ENCODE peak calls at places on chromosomes 12 and 14, in eight cellular contexts. One of them, this sample, is unnamed. For H3K9me3, the result is how much of the 10 kb centered on the place peaks cover.

GRCh38 chr14:72404106-72404774 is 472.0 kb downstream of the RGS6 start:
- DNase-seq in prostate gland: peak
- DNase-seq in sigmoid colon: no peak
- DNase-seq in HCT116: no peak
- DNase-seq in A549: no peak
- DNase-seq in upper lobe of left lung: no peak
- DNase-seq in H1: no peak
- DNase-seq in heart left ventricle: no peak
- DNase-seq in this sample: no peak

GRCh38 chr14:94423465-94424056 is 29.0 kb downstream of the SERPINA11 start:
- DNase-seq in prostate gland: peak
- DNase-seq in sigmoid colon: peak
- DNase-seq in HCT116: peak
- DNase-seq in A549: peak
- DNase-seq in upper lobe of left lung: peak
- DNase-seq in H1: peak
- DNase-seq in heart left ventricle: peak
- DNase-seq in this sample: peak

GRCh38 chr14:66038214-66038977 is 447.8 kb upstream of the CCDC196 start:
- DNase-seq in prostate gland: no peak
- DNase-seq in sigmoid colon: peak
- DNase-seq in HCT116: no peak
- DNase-seq in A549: peak
- DNase-seq in upper lobe of left lung: peak
- DNase-seq in H1: no peak
- DNase-seq in heart left ventricle: no peak
- DNase-seq in this sample: no peak

GRCh38 chr12:91617830-91618229 is 435.2 kb upstream of the DCN start:
- DNase-seq in prostate gland: no peak
- DNase-seq in sigmoid colon: no peak
- DNase-seq in HCT116: no peak
- DNase-seq in A549: no peak
- DNase-seq in upper lobe of left lung: no peak
- DNase-seq in H1: no peak
- DNase-seq in heart left ventricle: no peak
- DNase-seq in this sample: no peak

GRCh38 chr12:64687816-64688599 is 71.2 kb downstream of the GNS start:
- DNase-seq in prostate gland: peak
- DNase-seq in sigmoid colon: peak
- DNase-seq in HCT116: no peak
- DNase-seq in A549: no peak
- DNase-seq in upper lobe of left lung: peak
- DNase-seq in H1: no peak
- DNase-seq in heart left ventricle: no peak
- DNase-seq in this sample: no peak

GRCh38 chr12:106358410-106359241 is 1.1 kb downstream of the POLR3B start:
- DNase-seq in prostate gland: peak
- DNase-seq in sigmoid colon: no peak
- DNase-seq in HCT116: no peak
- DNase-seq in A549: no peak
- DNase-seq in upper lobe of left lung: peak
- DNase-seq in H1: no peak
- DNase-seq in heart left ventricle: no peak
- DNase-seq in this sample: peak

GRCh38 chr12:121025442-121026226 is 9.3 kb upstream of the C12orf43 start:
- DNase-seq in prostate gland: no peak
- DNase-seq in sigmoid colon: no peak
- DNase-seq in HCT116: no peak
- DNase-seq in A549: peak
- DNase-seq in upper lobe of left lung: no peak
- DNase-seq in H1: no peak
- DNase-seq in heart left ventricle: no peak
- DNase-seq in this sample: no peak

GRCh38 chr14:37122288-37122687 is 50.1 kb downstream of the SLC25A21 start:
- DNase-seq in prostate gland: no peak
- DNase-seq in sigmoid colon: no peak
- DNase-seq in HCT116: peak
- DNase-seq in A549: peak
- DNase-seq in upper lobe of left lung: no peak
- DNase-seq in H1: no peak
- DNase-seq in heart left ventricle: no peak
- DNase-seq in this sample: no peak

GRCh38 chr14:100529561-100530031 is 57.6 kb downstream of the BEGAIN start:
- DNase-seq in prostate gland: no peak
- DNase-seq in sigmoid colon: peak
- DNase-seq in HCT116: no peak
- DNase-seq in A549: no peak
- DNase-seq in upper lobe of left lung: peak
- DNase-seq in H1: no peak
- DNase-seq in heart left ventricle: peak
- DNase-seq in this sample: no peak

GRCh38 chr12:99170461-99170860 is 477.1 kb upstream of the GARIN6 start:
- DNase-seq in prostate gland: no peak
- DNase-seq in sigmoid colon: no peak
- DNase-seq in HCT116: no peak
- DNase-seq in A549: no peak
- DNase-seq in upper lobe of left lung: no peak
- DNase-seq in H1: no peak
- DNase-seq in heart left ventricle: no peak
- DNase-seq in this sample: no peak

GRCh38 chr12:85865905-85866304 is 8.2 kb upstream of the NTS start:
- DNase-seq in prostate gland: no peak
- DNase-seq in sigmoid colon: no peak
- DNase-seq in HCT116: no peak
- DNase-seq in A549: no peak
- DNase-seq in upper lobe of left lung: no peak
- DNase-seq in H1: no peak
- DNase-seq in heart left ventricle: peak
- DNase-seq in this sample: no peak

GRCh38 chr14:26392498-26392897 is 205.3 kb downstream of the NOVA1 start:
- DNase-seq in prostate gland: no peak
- DNase-seq in sigmoid colon: no peak
- DNase-seq in HCT116: no peak
- DNase-seq in A549: no peak
- DNase-seq in upper lobe of left lung: no peak
- DNase-seq in H1: no peak
- DNase-seq in heart left ventricle: no peak
- DNase-seq in this sample: no peak

GRCh38 chr12:3544296-3544965 is 53.4 kb downstream of the PRMT8 start:
- DNase-seq in prostate gland: no peak
- DNase-seq in sigmoid colon: no peak
- DNase-seq in HCT116: no peak
- DNase-seq in A549: no peak
- DNase-seq in upper lobe of left lung: no peak
- DNase-seq in H1: no peak
- DNase-seq in heart left ventricle: no peak
- DNase-seq in this sample: no peak

GRCh38 chr14:29926701-29927595 is 699 bp downstream of the PRKD1 start:
- DNase-seq in prostate gland: peak
- DNase-seq in sigmoid colon: peak
- DNase-seq in HCT116: no peak
- DNase-seq in A549: peak
- DNase-seq in upper lobe of left lung: peak
- DNase-seq in H1: no peak
- DNase-seq in heart left ventricle: peak
- DNase-seq in this sample: peak

GRCh38 chr12:85626031-85626781 is 210.0 kb downstream of the RASSF9 start:
- DNase-seq in prostate gland: no peak
- DNase-seq in sigmoid colon: no peak
- DNase-seq in HCT116: peak
- DNase-seq in A549: peak
- DNase-seq in upper lobe of left lung: no peak
- DNase-seq in H1: no peak
- DNase-seq in heart left ventricle: no peak
- DNase-seq in this sample: no peak

GRCh38 chr14:32980887-32981501 is 42.3 kb downstream of the NPAS3 start:
- DNase-seq in prostate gland: no peak
- DNase-seq in sigmoid colon: no peak
- DNase-seq in HCT116: no peak
- DNase-seq in A549: no peak
- DNase-seq in upper lobe of left lung: no peak
- DNase-seq in H1: no peak
- DNase-seq in heart left ventricle: no peak
- DNase-seq in this sample: no peak

GRCh38 chr12:113403435-113404415 is at the start of gene SDS:
- DNase-seq in prostate gland: no peak
- DNase-seq in sigmoid colon: no peak
- DNase-seq in HCT116: no peak
- DNase-seq in A549: no peak
- DNase-seq in upper lobe of left lung: peak
- DNase-seq in H1: no peak
- DNase-seq in heart left ventricle: peak
- DNase-seq in this sample: no peak

GRCh38 chr14:94050231-94050880 is 24.2 kb downstream of the OTUB2 start:
- DNase-seq in prostate gland: no peak
- DNase-seq in sigmoid colon: peak
- DNase-seq in HCT116: no peak
- DNase-seq in A549: no peak
- DNase-seq in upper lobe of left lung: peak
- DNase-seq in H1: no peak
- DNase-seq in heart left ventricle: no peak
- DNase-seq in this sample: peak

DNA sequence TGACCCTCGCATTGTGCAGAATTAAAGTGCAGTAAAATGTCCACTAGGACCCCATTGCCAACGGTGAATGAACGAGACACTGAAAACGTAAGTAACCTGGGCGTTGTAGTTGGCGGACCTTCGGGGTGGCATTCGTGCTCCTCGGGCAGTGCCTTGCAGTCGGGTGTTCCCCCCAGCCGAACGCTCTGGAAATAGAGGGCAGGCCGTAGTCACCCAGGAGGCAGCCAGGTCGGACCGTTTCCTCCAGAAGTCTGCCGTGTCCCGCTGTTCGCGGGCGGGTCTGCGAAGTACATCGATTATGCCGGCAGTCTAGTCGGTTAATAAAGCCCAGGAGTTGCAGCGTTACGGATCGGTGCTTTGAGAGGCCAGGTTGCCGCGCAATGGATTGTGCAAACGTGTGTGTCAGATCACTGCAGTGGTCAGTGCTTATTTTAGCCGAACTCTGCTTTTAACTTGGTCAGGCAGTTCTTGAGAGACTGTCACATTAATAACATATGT is 828 bp downstream of the MARK3 start:
- DNase-seq in prostate gland: peak
- DNase-seq in sigmoid colon: peak
- DNase-seq in HCT116: no peak
- DNase-seq in A549: no peak
- DNase-seq in upper lobe of left lung: no peak
- DNase-seq in H1: no peak
- DNase-seq in heart left ventricle: peak
- DNase-seq in this sample: peak
- TF ChIP-seq POLR2A in prostate gland: no peak
- TF ChIP-seq POLR2A in sigmoid colon: no peak
- TF ChIP-seq POLR2A in HCT116: no peak
- TF ChIP-seq POLR2A in A549: no peak
- TF ChIP-seq POLR2A in upper lobe of left lung: no peak
- TF ChIP-seq POLR2A in H1: no peak
- TF ChIP-seq POLR2A in heart left ventricle: no peak
- TF ChIP-seq POLR2A in this sample: peak

GRCh38 chr12:132536102-132536876 is 46.3 kb downstream of the FBRSL1 start:
- DNase-seq in prostate gland: no peak
- DNase-seq in sigmoid colon: no peak
- DNase-seq in HCT116: no peak
- DNase-seq in A549: no peak
- DNase-seq in upper lobe of left lung: no peak
- DNase-seq in H1: no peak
- DNase-seq in heart left ventricle: no peak
- DNase-seq in this sample: no peak
- H3K9me3 ChIP-seq in prostate gland: under half
- H3K9me3 ChIP-seq in sigmoid colon: under half
- H3K9me3 ChIP-seq in HCT116: under half
- H3K9me3 ChIP-seq in A549: half or more
- H3K9me3 ChIP-seq in upper lobe of left lung: under half
- H3K9me3 ChIP-seq in H1: half or more
- H3K9me3 ChIP-seq in heart left ventricle: under half
- H3K9me3 ChIP-seq in this sample: under half

GRCh38 chr12:569803-570236 is 93.4 kb downstream of the NINJ2 start:
- DNase-seq in prostate gland: peak
- DNase-seq in sigmoid colon: peak
- DNase-seq in HCT116: peak
- DNase-seq in A549: peak
- DNase-seq in upper lobe of left lung: peak
- DNase-seq in H1: no peak
- DNase-seq in heart left ventricle: peak
- DNase-seq in this sample: peak
- TF ChIP-seq POLR2A in prostate gland: peak
- TF ChIP-seq POLR2A in sigmoid colon: no peak
- TF ChIP-seq POLR2A in HCT116: no peak
- TF ChIP-seq POLR2A in A549: no peak
- TF ChIP-seq POLR2A in upper lobe of left lung: no peak
- TF ChIP-seq POLR2A in H1: no peak
- TF ChIP-seq POLR2A in heart left ventricle: no peak
- TF ChIP-seq POLR2A in this sample: no peak

GRCh38 chr14:90644882-90645281 is 171.3 kb downstream of the TTC7B start:
- DNase-seq in prostate gland: no peak
- DNase-seq in sigmoid colon: no peak
- DNase-seq in HCT116: no peak
- DNase-seq in A549: no peak
- DNase-seq in upper lobe of left lung: no peak
- DNase-seq in H1: no peak
- DNase-seq in heart left ventricle: no peak
- DNase-seq in this sample: peak

GRCh38 chr14:90643982-90644510 is 172.2 kb downstream of the TTC7B start:
- DNase-seq in prostate gland: no peak
- DNase-seq in sigmoid colon: peak
- DNase-seq in HCT116: no peak
- DNase-seq in A549: no peak
- DNase-seq in upper lobe of left lung: no peak
- DNase-seq in H1: no peak
- DNase-seq in heart left ventricle: no peak
- DNase-seq in this sample: no peak

GRCh38 chr14:90641111-90642010 is 174.9 kb downstream of the TTC7B start:
- DNase-seq in prostate gland: no peak
- DNase-seq in sigmoid colon: no peak
- DNase-seq in HCT116: no peak
- DNase-seq in A549: no peak
- DNase-seq in upper lobe of left lung: no peak
- DNase-seq in H1: no peak
- DNase-seq in heart left ventricle: no peak
- DNase-seq in this sample: no peak

GRCh38 chr14:90639641-90640040 is 176.6 kb downstream of the TTC7B start:
- DNase-seq in prostate gland: no peak
- DNase-seq in sigmoid colon: no peak
- DNase-seq in HCT116: no peak
- DNase-seq in A549: no peak
- DNase-seq in upper lobe of left lung: no peak
- DNase-seq in H1: no peak
- DNase-seq in heart left ventricle: no peak
- DNase-seq in this sample: no peak

DNA sequence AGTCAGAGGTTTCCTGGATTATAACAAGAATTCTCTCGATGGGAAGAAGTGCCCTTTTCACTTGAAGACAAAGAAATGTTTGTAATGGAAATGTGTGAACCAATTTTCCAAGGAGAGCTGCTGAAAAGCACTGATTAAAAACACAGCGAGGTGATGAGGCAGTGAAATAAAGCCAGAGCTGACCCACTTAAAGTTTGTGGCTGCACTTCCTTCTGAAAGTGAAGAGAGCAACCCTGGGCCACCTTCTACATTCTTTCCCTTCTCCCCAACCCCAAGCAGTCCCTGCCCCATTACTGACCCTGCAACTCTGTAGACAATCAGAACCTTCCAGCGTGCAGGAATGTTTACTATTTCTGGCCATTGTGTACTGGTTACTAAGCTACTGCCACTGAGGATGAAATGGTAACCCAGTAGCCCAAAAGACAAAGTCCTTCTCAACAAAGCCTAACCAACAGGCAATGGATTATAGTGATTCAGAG is 174.0 kb downstream of the TTC7B start:
- DNase-seq in prostate gland: no peak
- DNase-seq in sigmoid colon: no peak
- DNase-seq in HCT116: no peak
- DNase-seq in A549: peak
- DNase-seq in upper lobe of left lung: no peak
- DNase-seq in H1: peak
- DNase-seq in heart left ventricle: no peak
- DNase-seq in this sample: no peak
- H3K9me3 ChIP-seq in prostate gland: under half
- H3K9me3 ChIP-seq in sigmoid colon: under half
- H3K9me3 ChIP-seq in HCT116: under half
- H3K9me3 ChIP-seq in A549: under half
- H3K9me3 ChIP-seq in upper lobe of left lung: under half
- H3K9me3 ChIP-seq in H1: under half
- H3K9me3 ChIP-seq in heart left ventricle: under half
- H3K9me3 ChIP-seq in this sample: under half